ENCODE peak calls at places on chromosomes 5 and 9, in four cellular contexts. E, T, F and H are unnamed samples.

GRCh38 chr5:58670620-58671019 is 87.7 kb downstream of the RAB3C start:
- DNase-seq in T (no peak), E (no peak), F (no peak), H (no peak)

GRCh38 chr9:127423591-127423933 is 620 bp upstream of the ZNF79 start:
- DNase-seq in E (no peak), T (no peak), F (no peak), H (no peak)

GRCh38 chr9:13444272-13444608 is 164.7 kb upstream of the MPDZ start:
- DNase-seq in F (no peak), T (no peak), E (no peak), H (no peak)

GRCh38 chr9:20611751-20612287 is 10.5 kb downstream of the MLLT3 start:
- DNase-seq in T (peak; percentile 90), E (peak; percentile 64), F (no peak), H (no peak)

GRCh38 chr9:108568093-108568492 is 287.7 kb downstream of the ACTL7B start:
- DNase-seq in T (no peak), E (peak; percentile 61), F (no peak), H (no peak)

GRCh38 chr9:21031091-21031817 is at the start of gene HACD4:
- DNase-seq in F (no peak), E (no peak), T (peak; percentile 23), H (peak; percentile 70)

GRCh38 chr9:71353723-71354122 is 232.3 kb upstream of the TRPM3 start:
- DNase-seq in T (no peak), E (no peak), F (no peak), H (no peak)

GRCh38 chr5:143592648-143593047 is 189.2 kb upstream of the NR3C1 start:
- DNase-seq in F (no peak), E (no peak), T (peak; percentile 45), H (no peak)

GRCh38 chr9:100098241-100098886 is 436 bp downstream of the ERP44 start:
- DNase-seq in F (peak; percentile 66), E (peak; percentile 83), T (peak; percentile 71), H (peak; percentile 72)

GRCh38 chr5:110027527-110028322 is 338.0 kb downstream of the MAN2A1 start:
- DNase-seq in T (no peak), E (no peak), F (no peak), H (no peak)

GRCh38 chr5:58969795-58970194 is 386.9 kb downstream of the RAB3C start:
- DNase-seq in T (no peak), E (no peak), F (no peak), H (no peak)

GRCh38 chr9:6055213-6055612 is 39.8 kb upstream of the RANBP6 start:
- DNase-seq in T (peak; percentile 91), E (peak; percentile 66), F (peak; percentile 77), H (peak; percentile 30)

GRCh38 chr9:78694950-78695349 is 398.0 kb downstream of the PSAT1 start:
- DNase-seq in F (no peak), T (no peak), E (no peak), H (no peak)

GRCh38 chr9:70362952-70363351 is 51.5 kb downstream of the KLF9 start:
- DNase-seq in F (no peak), E (no peak), T (no peak), H (no peak)

GRCh38 chr9:134575103-134575816 is 66.3 kb upstream of the COL5A1 start:
- DNase-seq in T (no peak), F (no peak), E (no peak), H (no peak)

GRCh38 chr9:98998441-98999151 is 54.9 kb downstream of the COL15A1 start:
- DNase-seq in E (peak; percentile 20), T (peak; percentile 60), F (peak; percentile 85), H (peak; percentile 88)

GRCh38 chr9:101119206-101119819 is 90.8 kb downstream of the PLPPR1 start:
- DNase-seq in F (peak; percentile 42), T (peak; percentile 58), E (peak; percentile 57), H (peak; percentile 85)

GRCh38 chr9:135480942-135481315 is 1.3 kb downstream of the PPP1R26 start:
- DNase-seq in T (no peak), E (no peak), F (no peak), H (no peak)

GRCh38 chr9:20364954-20365353 is 257.3 kb downstream of the MLLT3 start:
- DNase-seq in T (no peak), E (no peak), F (no peak), H (no peak)

GRCh38 chr9:126724226-126724625 is 80.6 kb upstream of the ZBTB43 start:
- DNase-seq in T (no peak), E (no peak), F (no peak), H (no peak)

GRCh38 chr5:60549841-60550240 is 150.1 kb downstream of the DEPDC1B start:
- DNase-seq in F (no peak), T (no peak), E (no peak), H (no peak)

GRCh38 chr5:153658151-153658550 is 167.7 kb downstream of the GRIA1 start:
- DNase-seq in F (no peak), E (no peak), T (no peak), H (no peak)

GRCh38 chr5:140725799-140726471 is 25.7 kb downstream of the ZMAT2 start:
- DNase-seq in E (peak; percentile 92), T (peak; percentile 98), F (peak; percentile 96), H (peak; percentile 80)

GRCh38 chr9:112042244-112042638 is 132.9 kb downstream of the SUSD1 start:
- DNase-seq in F (no peak), E (no peak), T (no peak), H (no peak)
- TF ChIP-seq USF2 in F (no peak), E (no peak), T (no peak), H (no peak)

GRCh38 chr9:34591911-34592866 is 2.7 kb upstream of the CNTFR start:
- DNase-seq in E (no peak), T (no peak), F (no peak), H (no peak)
- TF ChIP-seq HMGXB4 in E (peak; percentile 4), T (no peak), F (no peak), H (no peak)

DNA sequence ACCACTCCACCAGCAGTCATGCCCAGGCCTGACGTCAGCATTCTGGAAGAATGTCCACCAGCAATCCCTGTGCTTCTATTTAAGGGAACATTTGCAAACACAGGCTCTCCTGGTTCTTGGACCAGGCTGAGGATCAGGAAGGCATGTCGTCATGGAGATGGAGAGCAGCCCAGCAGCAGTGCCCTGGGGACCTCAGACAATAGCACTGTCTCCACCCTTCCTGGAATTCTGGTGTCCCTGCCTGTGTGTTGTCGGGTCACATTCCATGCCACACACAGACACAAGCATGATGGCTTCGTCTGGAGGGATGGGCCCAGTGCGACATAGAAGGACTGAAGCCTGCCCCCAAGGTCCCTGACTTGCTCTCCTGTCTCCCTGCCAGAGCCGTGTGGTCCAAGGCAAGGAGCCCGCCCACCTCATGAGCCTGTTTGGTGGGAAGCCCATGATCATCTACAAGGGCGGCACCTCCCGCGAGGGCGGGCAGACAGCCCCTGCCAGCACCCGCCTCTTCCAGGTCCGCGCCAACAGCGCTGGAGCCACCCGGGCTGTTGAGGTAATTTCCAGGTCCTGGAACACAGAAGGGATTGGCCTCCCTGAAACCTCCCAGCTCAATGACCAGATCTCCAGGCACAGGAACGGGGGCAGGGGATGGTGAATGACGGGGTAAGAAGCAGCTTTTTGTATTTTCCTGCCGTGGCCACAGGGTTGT is 43.8 kb downstream of the STOM start:
- DNase-seq in F (no peak), T (peak; percentile 88), E (no peak), H (no peak)
- TF ChIP-seq USF2 in F (no peak), T (no peak), E (no peak), H (no peak)

GRCh38 chr5:2754621-2755370 is 3.3 kb upstream of the IRX2 start:
- DNase-seq in T (no peak), F (no peak), E (no peak), H (peak; percentile 57)
- TF ChIP-seq HMGXB4 in T (no peak), F (no peak), E (no peak), H (peak; percentile 30)

GRCh38 chr5:77636423-77637169 is 1.9 kb downstream of the OTP start:
- DNase-seq in T (no peak), E (no peak), F (no peak), H (peak; percentile 32)
- TF ChIP-seq USF2 in T (no peak), E (no peak), F (no peak), H (no peak)

GRCh38 chr5:43564289-43564850 is 7.5 kb upstream of the PAIP1 start:
- DNase-seq in T (no peak), F (peak; percentile 23), E (no peak), H (no peak)
- TF ChIP-seq HMGXB4 in T (no peak), F (no peak), E (no peak), H (no peak)

DNA sequence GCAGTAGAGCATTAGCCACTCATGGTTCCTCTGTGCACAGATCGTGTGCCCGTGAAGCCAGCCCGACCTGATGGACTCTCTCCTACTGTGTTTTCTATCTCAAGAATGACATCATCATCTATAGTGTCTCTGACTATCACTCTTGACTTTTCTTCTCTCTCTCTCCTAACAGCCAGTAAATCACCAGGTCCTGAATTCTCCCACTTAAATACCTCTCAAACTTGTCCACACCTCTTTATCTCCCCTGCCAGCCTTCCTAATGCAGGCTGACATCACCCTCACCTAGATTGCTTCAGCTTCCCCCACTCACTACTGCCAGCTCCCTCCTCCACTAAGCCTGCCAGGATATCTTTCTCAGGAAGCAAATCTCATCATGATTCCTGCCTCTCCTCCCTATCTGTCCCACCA is 90.6 kb upstream of the MIER3 start:
- DNase-seq in T (no peak), E (no peak), F (peak; percentile 52), H (no peak)
- TF ChIP-seq USF2 in T (no peak), E (no peak), F (no peak), H (no peak)

DNA sequence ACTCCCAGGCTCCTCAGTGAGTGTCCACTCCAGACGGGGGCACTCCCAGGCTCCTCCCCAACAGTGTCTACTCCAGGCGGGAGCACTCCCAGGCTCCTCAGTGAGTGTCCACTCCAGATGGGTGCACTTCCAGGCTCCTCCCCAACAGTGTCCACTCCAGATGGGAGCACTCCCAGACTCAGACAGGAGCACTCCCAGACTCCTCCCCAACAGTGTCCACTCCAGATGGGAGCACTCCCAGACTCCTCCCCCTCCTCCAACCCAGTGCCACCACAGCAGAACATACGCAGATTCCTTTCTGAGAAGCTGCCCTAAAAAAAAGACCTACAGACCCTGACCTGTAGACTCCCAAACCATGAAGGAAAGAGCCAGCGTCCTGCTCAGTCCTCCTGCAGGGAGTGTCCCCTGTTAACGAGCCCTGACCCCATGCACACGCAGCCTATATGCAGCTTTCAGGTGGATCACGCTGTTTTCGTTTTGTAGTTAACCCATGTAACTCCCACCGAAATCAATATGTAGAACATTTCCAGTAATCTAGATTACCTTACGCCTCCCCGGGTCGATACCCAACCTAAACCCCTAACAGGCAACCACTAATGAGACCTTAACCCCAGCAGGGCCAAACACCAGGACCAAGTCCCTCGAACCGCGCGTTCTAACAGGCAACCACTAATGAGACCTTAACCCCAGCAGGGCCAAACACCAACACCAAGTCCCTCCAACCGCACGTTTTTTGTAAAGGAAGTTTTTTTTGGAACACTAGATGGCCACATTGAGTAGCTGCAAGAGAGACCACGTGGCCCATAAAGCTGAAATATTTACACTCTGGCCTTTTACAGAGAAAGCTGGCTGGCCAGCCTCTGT is 15.7 kb downstream of the PNPLA7 start:
- DNase-seq in T (peak; percentile 74), E (peak; percentile 81), F (peak; percentile 86), H (no peak)
- TF ChIP-seq HMGXB4 in T (no peak), E (peak; percentile 44), F (no peak), H (no peak)